ENCODE peak calls at places on chromosome 7, in five cellular contexts. K is K562, G is GM23338, I is HepG2, O is A549. A is an unnamed sample.

GRCh38 chr7:39583539-39583938 is 17.3 kb downstream of the YAE1 start:
- DNase-seq in K (no peak), G (no peak), I (no peak), O (no peak), A (no peak)

GRCh38 chr7:101235050-101235449 is 2.6 kb downstream of the CLDN15 start:
- DNase-seq in K (peak; percentile 55), G (peak; percentile 66), I (peak; percentile 29), O (no peak), A (no peak)

GRCh38 chr7:55556031-55556430 is 16.3 kb downstream of the VOPP1 start:
- DNase-seq in K (no peak), G (no peak), I (no peak), O (no peak), A (no peak)

GRCh38 chr7:36986429-36987362 is 262.4 kb upstream of the AOAH start:
- DNase-seq in K (peak; percentile 70), G (peak; percentile 96), I (peak; percentile 36), O (peak; percentile 75), A (no peak)

GRCh38 chr7:18727094-18727870 is 231.7 kb downstream of the HDAC9 start:
- DNase-seq in K (no peak), G (no peak), I (no peak), O (no peak), A (no peak)

GRCh38 chr7:156989766-156990535 is 20.5 kb downstream of the MNX1 start:
- DNase-seq in K (no peak), G (no peak), I (no peak), O (no peak), A (no peak)

GRCh38 chr7:101986335-101986734 is 168.9 kb downstream of the CUX1 start:
- DNase-seq in K (no peak), G (no peak), I (no peak), O (no peak), A (no peak)

GRCh38 chr7:28358423-28358868 is 53.9 kb upstream of the CREB5 start:
- DNase-seq in K (no peak), G (peak; percentile 41), I (no peak), O (peak; percentile 31), A (no peak)

GRCh38 chr7:100826546-100827329 is 585 bp downstream of the EPHB4 start:
- DNase-seq in K (no peak), G (peak; percentile 55), I (no peak), O (no peak), A (no peak)

GRCh38 chr7:106657085-106657991 is 3.6 kb downstream of the CCDC71L start:
- DNase-seq in K (no peak), G (no peak), I (no peak), O (no peak), A (no peak)

GRCh38 chr7:55438765-55439525 is 73.8 kb downstream of the LANCL2 start:
- DNase-seq in K (no peak), G (no peak), I (no peak), O (no peak), A (no peak)

GRCh38 chr7:26705567-26705966 is 158.8 kb downstream of the SKAP2 start:
- DNase-seq in K (no peak), G (no peak), I (peak; percentile 64), O (peak; percentile 54), A (no peak)

GRCh38 chr7:16708980-16709379 is 44.6 kb upstream of the TSPAN13 start:
- DNase-seq in K (no peak), G (peak; percentile 15), I (no peak), O (no peak), A (no peak)

GRCh38 chr7:157662110-157662791 is 325.4 kb downstream of the DNAJB6 start:
- DNase-seq in K (no peak), G (no peak), I (no peak), O (no peak), A (no peak)

GRCh38 chr7:408651-409343 is 110.8 kb downstream of the PDGFA start:
- DNase-seq in K (no peak), G (no peak), I (no peak), O (no peak), A (no peak)

GRCh38 chr7:55120501-55121198 is 101.8 kb downstream of the EGFR start:
- DNase-seq in K (no peak), G (no peak), I (no peak), O (no peak), A (no peak)

GRCh38 chr7:84060760-84061261 is 133.8 kb downstream of the SEMA3A start:
- DNase-seq in K (no peak), G (no peak), I (no peak), O (peak; percentile 10), A (no peak)

GRCh38 chr7:92697414-92697813 is 107.2 kb upstream of the FAM133B start:
- DNase-seq in K (no peak), G (no peak), I (no peak), O (no peak), A (no peak)

DNA sequence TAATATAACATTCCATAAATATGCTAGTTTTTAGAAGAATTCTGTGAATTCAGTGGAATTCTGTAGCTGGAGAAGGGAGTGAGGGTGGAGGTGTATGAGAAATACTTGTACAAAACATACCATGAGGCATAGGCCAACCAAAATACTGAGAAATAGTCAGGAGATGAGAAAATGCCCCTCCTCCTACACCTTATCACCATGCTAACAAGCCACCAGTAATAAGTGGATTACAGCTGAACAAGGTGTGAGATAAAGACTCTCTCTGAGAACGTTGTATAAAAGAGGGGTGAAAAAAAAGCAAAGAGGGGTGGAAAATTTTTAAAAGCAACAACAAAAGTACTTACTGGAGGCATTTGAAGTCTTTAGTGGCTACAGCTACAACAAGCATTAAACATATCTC is 90.4 kb upstream of the IGFBP3 start:
- DNase-seq in K (no peak), G (no peak), I (no peak), O (no peak), A (no peak)
- TF ChIP-seq JUNB in K (no peak), G (no peak), I (no peak), O (no peak), A (no peak)

DNA sequence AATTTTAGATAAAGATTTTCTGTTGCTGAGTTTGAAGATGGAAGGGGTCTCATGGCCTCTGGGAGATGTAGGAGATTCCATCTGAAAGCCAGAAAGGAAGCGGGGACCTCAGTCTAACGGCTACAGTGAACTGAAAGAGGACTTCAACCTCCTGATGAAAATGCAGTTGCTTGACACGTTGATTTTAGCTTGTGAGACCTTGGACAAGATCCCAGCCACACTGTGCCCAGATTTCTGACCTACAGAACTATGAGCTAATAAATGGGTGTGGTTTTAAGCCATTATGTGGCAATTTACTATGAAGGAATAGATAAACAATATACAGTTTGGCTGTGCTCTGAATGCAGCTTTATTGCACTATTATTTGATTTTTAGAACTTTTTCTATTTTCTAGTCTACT is 342.3 kb upstream of the SEMA3D start:
- DNase-seq in K (no peak), G (peak; percentile 9), I (no peak), O (no peak), A (no peak)
- TF ChIP-seq JUNB in K (no peak), G (no peak), I (no peak), O (no peak), A (no peak)

DNA sequence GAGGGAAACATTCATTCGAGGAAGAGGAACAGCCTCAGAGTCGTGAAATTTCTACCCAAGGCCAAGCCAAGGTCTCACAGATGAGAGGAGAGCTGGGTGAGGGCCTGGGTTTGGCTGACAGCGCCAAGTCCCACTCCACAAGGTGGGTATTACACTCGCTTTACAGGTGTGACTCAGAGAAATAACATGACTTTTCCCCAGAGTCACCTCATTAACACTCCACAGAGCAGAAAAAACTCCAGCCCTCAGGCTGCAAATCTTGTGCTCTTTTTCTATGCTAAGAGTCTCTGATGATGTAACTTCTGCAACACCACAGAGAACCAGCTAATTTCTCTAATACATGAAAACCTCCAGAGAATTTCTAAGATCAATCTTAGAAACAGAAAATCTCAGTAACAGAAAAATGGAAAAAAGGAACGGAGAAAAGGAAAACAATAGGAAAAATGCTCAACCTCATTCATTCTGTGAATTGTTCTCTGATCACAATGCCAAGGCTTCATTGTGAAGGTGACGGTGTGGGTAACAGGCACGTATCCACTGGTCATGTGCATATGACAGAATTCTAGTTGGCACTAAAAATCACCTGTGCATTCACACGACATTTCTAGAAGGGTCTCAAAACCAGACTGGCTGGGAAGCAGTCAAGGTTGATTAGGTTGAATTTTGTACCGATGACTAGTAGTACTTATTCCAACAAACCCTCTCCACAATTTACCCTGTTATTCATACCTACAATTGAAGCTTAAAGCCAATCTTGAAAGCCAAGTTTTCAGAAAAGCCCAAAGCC is 20.3 kb downstream of the YWHAG start:
- DNase-seq in K (no peak), G (no peak), I (no peak), O (no peak), A (no peak)
- TF ChIP-seq JUNB in K (no peak), G (no peak), I (no peak), O (no peak), A (no peak)

DNA sequence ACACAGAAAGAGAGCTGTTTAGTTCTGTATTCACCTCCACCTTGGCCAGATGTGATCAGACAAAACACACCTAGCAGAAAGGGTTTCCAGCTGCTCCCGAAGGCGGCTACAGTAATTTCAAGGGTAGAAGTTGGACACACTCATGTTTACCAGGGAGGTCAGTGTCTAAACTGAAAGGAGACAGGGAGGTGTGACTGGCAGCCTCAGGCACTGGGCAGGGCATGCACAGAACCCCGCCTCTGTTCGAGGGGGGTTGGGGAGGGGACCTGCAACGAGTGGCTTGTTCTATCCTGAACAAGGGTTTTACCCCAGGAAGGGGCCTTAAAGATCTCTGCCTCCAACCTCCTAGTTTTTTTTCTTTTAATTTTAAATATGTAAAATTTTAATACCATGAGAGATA is 49.6 kb downstream of the BPGM start:
- DNase-seq in K (no peak), G (no peak), I (no peak), O (no peak), A (no peak)
- TF ChIP-seq JUNB in K (no peak), G (no peak), I (no peak), O (no peak), A (no peak)

GRCh38 chr7:5636446-5636835 is 145.0 kb downstream of the RNF216 start:
- DNase-seq in K (no peak), G (peak; percentile 53), I (peak; percentile 32), O (no peak), A (no peak)

GRCh38 chr7:5637415-5637814 is 144.0 kb downstream of the RNF216 start:
- DNase-seq in K (no peak), G (no peak), I (no peak), O (no peak), A (no peak)

GRCh38 chr7:5636914-5637313 is 144.5 kb downstream of the RNF216 start:
- DNase-seq in K (peak; percentile 56), G (no peak), I (no peak), O (peak; percentile 47), A (no peak)

GRCh38 chr7:5635461-5636445 is 145.7 kb downstream of the RNF216 start:
- DNase-seq in K (no peak), G (no peak), I (peak; percentile 57), O (no peak), A (no peak)

GRCh38 chr7:5638994-5639393 is 142.5 kb downstream of the RNF216 start:
- DNase-seq in K (peak; percentile 26), G (peak; percentile 42), I (no peak), O (no peak), A (no peak)
- TF ChIP-seq JUNB in K (no peak), G (no peak), I (no peak), O (no peak), A (no peak)

DNA sequence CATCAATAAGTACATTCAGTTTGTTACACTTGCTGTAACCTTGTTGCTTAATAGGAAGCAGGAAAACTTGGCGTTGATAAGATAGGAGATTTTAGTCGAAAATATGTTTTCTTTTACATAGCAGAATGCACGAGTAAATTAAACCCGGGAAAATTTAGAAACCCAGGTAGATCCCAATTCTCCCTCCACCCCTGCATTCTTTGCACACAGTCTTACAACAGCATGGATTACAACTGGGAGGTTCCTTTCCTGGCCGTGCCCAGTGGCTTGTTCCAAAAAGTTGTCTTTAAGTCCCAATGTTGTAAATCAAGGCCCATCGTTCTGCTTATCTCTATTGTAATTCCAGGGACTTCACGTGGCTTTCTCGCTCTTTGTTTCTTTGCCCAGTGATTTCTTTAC is 1.1 kb upstream of the DPY19L1 start:
- DNase-seq in K (no peak), G (no peak), I (no peak), O (no peak), A (no peak)
- TF ChIP-seq JUNB in K (no peak), G (no peak), I (no peak), O (no peak), A (no peak)

A was measured in GM12878.